ENCODE peak calls at places on chromosomes 12 and 14, in five cellular contexts. Q, C, R, P and N are unnamed samples.

GRCh38 chr14:104739546-104740516 is 13.1 kb upstream of the SIVA1 start:
- DNase-seq in Q (no peak), C (no peak), R (no peak), P (no peak), N (no peak)

GRCh38 chr12:20477691-20478090 is 109.4 kb downstream of the PDE3A start:
- DNase-seq in Q (no peak), C (no peak), R (no peak), P (no peak), N (no peak)

GRCh38 chr14:80681651-80682050 is 259.9 kb downstream of the CEP128 start:
- DNase-seq in Q (no peak), C (no peak), R (no peak), P (no peak), N (no peak)

GRCh38 chr12:111105294-111105693 is 184.9 kb upstream of the MYL2 start:
- DNase-seq in Q (no peak), C (no peak), R (no peak), P (no peak), N (no peak)

GRCh38 chr14:106691601-106692291 is 1165.4 kb downstream of the TMEM121 start:
- DNase-seq in Q (no peak), C (peak), R (no peak), P (peak), N (no peak)

GRCh38 chr14:34063470-34064164 is 112.7 kb upstream of the EGLN3 start:
- DNase-seq in Q (no peak), C (peak), R (no peak), P (peak), N (no peak)

GRCh38 chr14:72855913-72856312 is 38.0 kb downstream of the DPF3 start:
- DNase-seq in Q (no peak), C (no peak), R (no peak), P (no peak), N (no peak)

GRCh38 chr14:98761993-98762392 is 510.0 kb downstream of the BCL11B start:
- DNase-seq in Q (no peak), C (no peak), R (no peak), P (no peak), N (no peak)

DNA sequence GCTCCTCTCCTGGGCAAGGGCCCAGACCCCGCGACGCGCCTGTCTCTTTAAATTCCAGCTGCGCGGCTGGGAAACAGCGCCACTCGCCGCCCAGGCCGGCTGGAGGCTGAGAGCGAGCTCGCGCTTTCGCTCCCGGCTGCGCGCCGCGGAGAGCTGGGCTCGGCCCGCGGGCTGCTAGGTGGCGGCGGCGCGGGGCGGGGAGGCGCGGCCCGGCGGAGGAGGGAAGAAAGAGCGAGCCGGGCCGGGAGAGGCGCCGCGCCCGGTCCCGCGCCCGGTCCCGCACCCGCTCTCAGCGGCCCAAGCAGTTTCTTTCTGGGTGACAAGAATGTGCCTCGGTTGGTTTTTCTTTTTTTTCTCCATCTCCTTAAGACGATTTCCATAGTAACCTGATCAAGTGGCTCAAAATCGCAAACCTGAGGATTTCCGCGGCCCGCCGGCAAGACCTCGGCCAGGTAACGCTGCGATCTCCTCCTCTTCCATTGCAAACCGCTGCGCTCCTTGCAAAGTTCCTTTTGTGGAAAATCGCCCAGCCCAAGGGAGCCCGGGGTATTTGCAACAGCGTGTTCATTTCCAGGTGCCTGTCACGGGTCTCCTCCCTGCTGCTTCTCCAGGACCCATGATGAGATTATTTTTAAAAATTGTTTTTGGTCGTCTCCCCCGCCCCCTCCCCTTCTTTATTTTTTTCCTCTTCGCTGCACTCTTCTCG is 259.5 kb upstream of the E2F7 start:
- DNase-seq in Q (peak), C (peak), R (peak), P (peak), N (peak)
- TF ChIP-seq CTCF in Q (peak), C (peak), R (peak), P (peak), N (peak)

GRCh38 chr12:119784673-119785072 is 92.4 kb downstream of the CIT start:
- DNase-seq in Q (no peak), C (no peak), R (no peak), P (no peak), N (no peak)
- H3K27ac ChIP-seq in Q (no peak), C (no peak), R (no peak), P (no peak), N (no peak)

DNA sequence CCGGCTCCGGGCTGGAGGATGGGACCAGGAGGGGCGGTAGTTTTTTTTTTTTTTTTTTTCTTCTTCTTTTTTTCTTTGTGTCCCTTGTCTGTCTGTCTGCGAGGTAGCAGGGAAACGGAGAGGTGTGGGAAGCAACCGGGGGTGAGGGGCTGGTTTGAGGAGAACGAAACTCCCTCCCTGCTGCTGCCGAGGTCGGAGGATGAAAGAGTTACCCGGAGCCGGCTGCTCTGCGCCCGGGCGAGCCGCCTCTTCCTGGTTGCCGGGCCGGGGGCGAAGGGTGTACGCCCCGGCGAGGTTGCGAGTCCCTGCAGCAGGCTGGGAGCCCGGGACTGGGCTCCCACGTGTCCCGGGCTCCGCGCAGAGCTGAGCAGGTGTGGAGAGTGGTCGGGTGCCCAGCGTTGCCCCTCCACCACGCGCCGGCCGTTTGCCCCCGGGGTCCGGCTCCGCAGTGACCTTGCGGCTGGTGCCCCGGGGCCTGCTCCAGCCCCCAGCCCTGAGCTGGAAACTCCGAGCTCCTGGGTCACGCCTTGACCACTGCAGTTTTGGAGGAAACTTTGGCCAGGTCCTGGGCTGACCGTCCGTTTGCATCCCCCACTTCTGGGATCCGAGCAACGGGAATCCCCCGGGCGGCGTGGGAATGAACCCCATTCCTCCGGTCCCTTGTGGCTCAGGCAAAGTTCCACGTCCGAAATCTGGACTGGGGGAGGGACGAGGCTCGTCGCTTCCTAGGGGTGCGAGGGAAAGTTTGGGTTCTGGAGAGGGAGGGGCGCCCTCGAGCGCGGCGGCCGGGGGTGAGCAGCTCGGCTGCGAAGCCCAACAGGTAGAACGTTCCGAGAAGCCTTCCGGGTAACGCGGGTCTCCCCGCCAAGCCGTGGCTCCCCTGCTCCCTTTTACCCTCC is 1.2 kb downstream of the CHST11 start:
- DNase-seq in Q (no peak), C (peak), R (no peak), P (peak), N (no peak)
- TF ChIP-seq CTCF in Q (no peak), C (peak), R (no peak), P (no peak), N (no peak)

GRCh38 chr14:96997269-96997668 is 200.1 kb downstream of the VRK1 start:
- DNase-seq in Q (no peak), C (no peak), R (no peak), P (no peak), N (no peak)

GRCh38 chr14:97002454-97002853 is 205.3 kb downstream of the VRK1 start:
- DNase-seq in Q (no peak), C (no peak), R (no peak), P (no peak), N (no peak)

GRCh38 chr14:96994999-96995398 is 197.8 kb downstream of the VRK1 start:
- DNase-seq in Q (no peak), C (no peak), R (no peak), P (no peak), N (no peak)

GRCh38 chr14:96997996-96998395 is 200.8 kb downstream of the VRK1 start:
- DNase-seq in Q (no peak), C (no peak), R (no peak), P (no peak), N (no peak)

GRCh38 chr14:96999654-97000155 is 202.5 kb downstream of the VRK1 start:
- DNase-seq in Q (no peak), C (no peak), R (no peak), P (no peak), N (no peak)
- H3K27ac ChIP-seq in Q (no peak), C (no peak), R (no peak), P (no peak), N (no peak)

GRCh38 chr12:2345902-2346301 is 293.1 kb downstream of the CACNA1C start:
- DNase-seq in Q (no peak), C (no peak), R (no peak), P (no peak), N (no peak)
- TF ChIP-seq CTCF in Q (no peak), C (no peak), R (no peak), P (no peak), N (no peak)

DNA sequence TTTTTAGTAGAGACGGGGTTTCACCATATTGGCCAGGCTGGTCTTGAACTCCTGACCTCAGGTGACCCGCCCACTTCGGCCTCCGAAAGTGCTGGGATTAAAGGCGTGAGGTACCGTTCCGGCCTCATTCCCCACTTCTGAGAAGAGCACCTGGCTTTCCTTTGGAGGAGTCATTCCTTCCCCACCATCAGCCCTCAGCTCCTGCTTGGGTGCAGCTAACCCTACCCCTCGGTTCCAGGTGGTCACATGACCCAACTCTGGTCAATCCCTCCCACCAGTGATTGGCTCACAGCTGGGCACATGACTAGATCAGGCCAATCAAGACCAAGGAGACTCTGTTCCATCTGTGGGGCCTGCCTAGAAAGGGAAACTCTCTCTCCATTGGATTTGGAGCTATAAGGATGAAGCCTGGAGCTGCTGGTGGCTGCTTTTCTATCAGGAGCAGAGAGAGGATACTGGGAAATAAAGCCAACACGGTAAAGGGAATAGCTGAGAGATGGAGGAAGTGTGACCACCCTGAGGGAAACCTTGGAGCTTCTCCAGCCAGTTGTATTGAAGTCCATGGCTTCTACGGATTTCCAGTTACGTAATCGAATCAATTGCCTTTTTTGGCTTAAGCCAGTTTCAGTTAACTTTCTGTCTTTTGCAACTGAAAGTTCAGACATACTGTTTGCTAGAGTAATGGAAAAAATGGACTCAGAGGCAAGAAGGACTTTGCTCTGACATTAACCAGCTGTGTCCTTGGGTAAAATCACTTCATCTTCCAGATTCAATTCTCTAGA is 19.8 kb upstream of the IFT81 start:
- DNase-seq in Q (no peak), C (no peak), R (no peak), P (peak), N (no peak)
- H3K27ac ChIP-seq in Q (no peak), C (peak), R (peak), P (peak), N (no peak)